ENCODE peak calls at places on chromosomes 2 and 18, in four cellular contexts. C is small intestine, W is lower lobe of right lung, G is GM23248. D is an unnamed sample. For H3K4me1, the result is how much of the 10 kb centered on the place peaks cover.

GRCh38 chr2:156999657-157000056 is 257.8 kb upstream of the GALNT5 start:
- DNase-seq in C (no peak), G (no peak), W (no peak), D (no peak)

GRCh38 chr18:30920757-30921156 is 121.8 kb downstream of the DSC3 start:
- DNase-seq in G (no peak), W (no peak), C (no peak), D (no peak)

GRCh38 chr2:163734911-163735691 is 707 bp downstream of the FIGN start:
- DNase-seq in G (peak), W (no peak), C (no peak), D (no peak)

GRCh38 chr18:75563150-75563549 is 135.6 kb upstream of the SMIM21 start:
- DNase-seq in C (no peak), W (no peak), G (no peak), D (no peak)

GRCh38 chr2:109150559-109150958 is 21.6 kb downstream of the SH3RF3 start:
- DNase-seq in W (no peak), G (no peak), C (no peak), D (no peak)

GRCh38 chr2:237149425-237149824 is 63.7 kb downstream of the COPS8 start:
- DNase-seq in G (peak), C (no peak), W (peak), D (no peak)

GRCh38 chr2:219521066-219521880 is 7.0 kb downstream of the ASIC4 start:
- DNase-seq in G (peak), W (no peak), C (no peak), D (no peak)

GRCh38 chr2:25570161-25570840 is 103.1 kb downstream of the DTNB start:
- DNase-seq in G (no peak), W (no peak), C (no peak), D (no peak)

GRCh38 chr2:109322111-109322510 is 193.1 kb downstream of the SH3RF3 start:
- DNase-seq in C (peak), G (peak), W (peak), D (peak)

GRCh38 chr2:121815216-121815615 is 59.8 kb downstream of the TSN start:
- DNase-seq in C (no peak), W (no peak), G (no peak), D (no peak)

GRCh38 chr2:224709276-224709675 is 6.9 kb downstream of the CCDC195 start:
- DNase-seq in W (no peak), C (no peak), G (no peak), D (no peak)

GRCh38 chr2:241966671-241967070 is 97.1 kb downstream of the RTP5 start:
- DNase-seq in W (no peak), G (no peak), C (no peak), D (no peak)

GRCh38 chr18:48541747-48542108 is 2.9 kb downstream of the CTIF start:
- DNase-seq in W (no peak), C (no peak), G (no peak), D (no peak)
- H3K4me1 ChIP-seq in W (under half), C (under half), G (half or more), D (under half)

GRCh38 chr2:168157070-168157469 is 90.3 kb downstream of the STK39 start:
- DNase-seq in W (no peak), G (no peak), C (no peak), D (no peak)
- H3K4me3 ChIP-seq in W (no peak), G (no peak), C (no peak), D (no peak)

DNA sequence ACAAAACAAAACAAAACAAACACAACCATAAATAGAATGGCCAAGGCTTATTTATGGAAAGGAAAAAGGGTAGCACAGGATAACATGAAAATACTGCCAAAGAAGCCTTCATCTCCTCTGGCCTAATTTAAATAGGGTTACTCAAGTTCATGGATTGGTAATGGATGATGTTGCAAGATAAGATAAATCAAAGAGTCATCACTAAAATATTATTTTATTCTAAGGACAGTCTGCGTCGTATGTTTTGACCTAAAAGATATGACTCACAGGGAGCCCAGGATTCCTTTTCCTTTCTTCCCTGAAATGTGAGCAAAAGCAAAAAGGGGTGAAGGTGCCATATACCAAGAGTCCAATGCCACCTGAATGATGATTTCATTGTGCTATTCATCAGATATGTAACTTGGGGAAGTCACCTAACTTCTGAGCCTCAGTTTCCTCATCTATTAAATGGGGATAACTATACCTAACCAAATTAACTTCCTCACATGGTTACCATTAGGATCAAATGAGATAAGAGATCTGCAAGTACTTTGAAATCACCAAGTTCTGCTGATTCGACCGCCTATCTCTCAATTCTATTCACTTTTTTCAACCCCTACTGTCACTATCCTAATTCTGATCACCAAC is 137.7 kb downstream of the THADA start:
- DNase-seq in G (peak), W (no peak), C (no peak), D (no peak)
- H3K4me1 ChIP-seq in G (half or more), W (half or more), C (under half), D (under half)

GRCh38 chr2:239321596-239322413 is 79.0 kb downstream of the HDAC4 start:
- DNase-seq in C (no peak), W (no peak), G (no peak), D (no peak)

GRCh38 chr2:239318790-239319189 is 82.0 kb downstream of the HDAC4 start:
- DNase-seq in C (no peak), G (peak), W (peak), D (peak)

GRCh38 chr2:239316562-239317465 is 84.0 kb downstream of the HDAC4 start:
- DNase-seq in C (peak), G (peak), W (peak), D (peak)

GRCh38 chr2:239318091-239318725 is 82.6 kb downstream of the HDAC4 start:
- DNase-seq in G (no peak), W (peak), C (no peak), D (no peak)

DNA sequence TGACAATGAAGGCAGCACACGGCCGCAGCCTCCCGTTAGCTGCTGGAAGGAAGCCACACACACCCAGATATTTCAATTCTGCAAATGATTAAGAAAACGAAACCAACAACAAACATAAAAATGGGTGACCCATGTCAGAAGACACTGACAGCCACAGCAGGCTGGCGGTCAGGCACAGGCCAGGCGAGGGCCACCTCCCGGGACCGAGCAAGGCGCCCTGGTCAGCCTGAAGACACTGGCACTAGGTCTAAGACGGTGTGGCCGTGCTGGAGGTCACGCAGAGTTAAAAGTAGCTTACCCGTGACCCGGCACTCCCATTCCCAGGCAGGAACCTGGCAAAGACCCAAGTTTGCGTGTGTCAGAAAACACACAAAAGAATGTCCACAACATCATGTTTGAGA is 81.6 kb downstream of the HDAC4 start:
- DNase-seq in W (peak), C (peak), G (peak), D (peak)
- H3K4me3 ChIP-seq in W (peak), C (no peak), G (peak), D (no peak)

DNA sequence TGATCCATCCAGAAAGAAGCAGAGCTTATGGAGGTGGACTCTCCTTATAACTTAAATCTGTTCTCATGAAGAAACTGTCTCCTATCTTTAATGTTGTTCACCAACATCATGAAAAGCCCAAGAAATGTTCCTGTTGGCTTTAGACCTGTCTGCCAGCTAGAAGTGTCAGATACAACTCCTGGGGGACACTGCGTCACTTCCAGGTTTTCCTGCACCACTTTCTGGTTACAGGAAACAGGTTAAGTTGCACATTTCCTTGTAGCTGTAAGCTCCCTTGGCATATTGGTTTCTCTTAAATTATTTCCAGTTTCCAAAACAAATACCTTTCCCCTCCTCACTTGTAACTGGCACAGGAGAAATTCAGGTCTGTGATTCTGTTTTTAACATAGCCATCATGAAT is 2.9 kb downstream of the CEP68 start:
- DNase-seq in C (no peak), W (no peak), G (no peak), D (no peak)
- H3K4me1 ChIP-seq in C (under half), W (half or more), G (under half), D (under half)

DNA sequence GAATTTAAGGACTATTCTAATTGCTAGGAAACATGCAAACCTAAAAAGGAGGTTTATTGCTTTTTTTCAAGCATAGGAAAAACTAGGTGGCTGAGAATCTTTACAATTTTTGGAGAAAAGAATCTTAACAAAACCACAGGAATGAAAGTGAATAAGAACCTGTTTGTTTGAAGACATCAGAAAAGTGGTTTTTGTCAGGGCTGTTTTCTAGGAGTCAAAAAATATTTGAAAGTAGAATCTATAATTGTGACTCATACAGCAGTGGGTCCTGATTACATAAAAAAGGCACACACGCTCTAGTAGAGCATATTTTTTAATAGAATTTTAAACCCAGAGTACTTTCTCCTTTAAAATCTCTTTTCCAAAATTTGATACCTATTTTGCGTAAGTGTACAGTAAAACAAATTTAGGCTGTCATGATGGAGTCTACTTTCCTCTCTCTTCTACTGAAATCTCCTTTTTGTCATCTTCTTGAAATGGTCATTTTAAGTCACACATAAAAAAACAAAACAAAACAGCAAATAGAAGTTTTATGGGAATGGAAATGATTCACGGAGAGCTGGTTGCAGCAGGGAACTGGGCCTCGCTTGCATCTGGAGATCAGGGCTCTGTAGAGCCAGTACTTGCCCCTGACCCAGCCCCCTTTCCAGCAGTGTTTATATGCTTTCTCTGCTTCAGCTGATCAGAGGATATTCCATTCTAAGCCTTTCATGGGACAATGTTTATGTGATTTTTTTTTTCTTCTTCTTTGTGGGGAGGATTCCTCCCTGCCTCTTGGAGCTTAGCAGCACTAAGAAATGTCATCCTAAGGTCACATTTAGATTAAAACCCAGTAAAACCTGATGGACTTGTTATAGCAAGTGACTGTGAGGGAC is 59.1 kb upstream of the PELI1 start:
- DNase-seq in C (no peak), W (no peak), G (peak), D (no peak)
- H3K4me3 ChIP-seq in C (no peak), W (peak), G (peak), D (no peak)

GRCh38 chr18:33914399-33914798 is 310.3 kb downstream of the NOL4 start:
- DNase-seq in G (no peak), W (no peak), C (no peak), D (no peak)

GRCh38 chr18:33923980-33924379 is 300.7 kb downstream of the NOL4 start:
- DNase-seq in C (no peak), G (no peak), W (no peak), D (no peak)

GRCh38 chr18:33916200-33916599 is 308.5 kb downstream of the NOL4 start:
- DNase-seq in C (peak), G (no peak), W (no peak), D (no peak)

GRCh38 chr18:33918571-33918970 is 306.1 kb downstream of the NOL4 start:
- DNase-seq in C (no peak), W (no peak), G (no peak), D (no peak)
- H3K4me1 ChIP-seq in C (under half), W (under half), G (under half), D (under half)

DNA sequence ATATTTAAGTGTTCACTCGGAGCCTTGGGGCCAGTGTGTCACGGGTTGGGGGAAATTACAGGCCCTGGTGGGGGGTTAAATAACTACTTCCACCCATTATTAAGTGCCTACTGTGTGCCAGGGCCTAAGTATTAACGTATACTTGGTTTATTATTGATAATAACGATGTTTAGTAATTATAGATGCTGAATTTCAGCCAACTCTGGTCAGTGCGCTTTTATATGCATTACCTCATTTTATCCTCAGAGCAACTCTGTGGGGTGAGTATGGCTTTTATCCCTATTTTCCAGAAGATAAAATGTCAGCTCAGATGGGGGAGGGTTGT is 848 bp upstream of the RAB11FIP5 start:
- DNase-seq in W (no peak), C (no peak), G (no peak), D (no peak)
- H3K4me3 ChIP-seq in W (peak), C (no peak), G (peak), D (peak)

GRCh38 chr2:23493849-23494248 is 108.9 kb downstream of the KLHL29 start:
- DNase-seq in G (no peak), W (no peak), C (no peak), D (no peak)
- H3K4me1 ChIP-seq in G (under half), W (under half), C (under half), D (under half)

D was measured in mucosa of descending colon.